ENCODE peak calls at places on chromosome 3, in nine cellular contexts. W, R, G, E, Q, O, I, H and B are unnamed samples.

GRCh38 chr3:55522077-55522476 is 35.0 kb upstream of the WNT5A start:
- DNase-seq in R (no peak), H (no peak), Q (no peak), W (no peak), I (peak; percentile 35), O (no peak), E (no peak), G (no peak), B (peak; percentile 62)

GRCh38 chr3:136750209-136750921 is 1.8 kb downstream of the STAG1 start:
- DNase-seq in E (peak; percentile 55), R (no peak), G (no peak), W (peak; percentile 47), I (no peak), O (no peak), Q (no peak), H (no peak), B (no peak)

GRCh38 chr3:157135671-157136396 is 24.1 kb downstream of the CCNL1 start:
- DNase-seq in E (no peak), Q (no peak), R (no peak), H (peak; percentile 53), W (no peak), I (no peak), O (no peak), G (peak; percentile 86), B (no peak)

GRCh38 chr3:136734382-136735070 is 17.7 kb downstream of the STAG1 start:
- DNase-seq in R (no peak), E (peak; percentile 55), I (peak; percentile 42), G (no peak), Q (no peak), W (no peak), H (no peak), O (no peak), B (peak; percentile 42)

GRCh38 chr3:128198313-128198712 is 45.0 kb downstream of the EEFSEC start:
- DNase-seq in H (no peak), I (no peak), E (no peak), G (no peak), W (no peak), R (no peak), Q (no peak), O (no peak), B (no peak)

GRCh38 chr3:163056874-163057497 is 1560.4 kb downstream of the OTOL1 start:
- DNase-seq in R (no peak), E (no peak), H (peak; percentile 70), G (no peak), I (peak; percentile 68), O (no peak), W (peak; percentile 22), Q (no peak), B (peak; percentile 38)

GRCh38 chr3:196969660-196970546 is 1.3 kb upstream of the PIGZ start:
- DNase-seq in G (no peak), O (peak; percentile 61), H (peak; percentile 86), I (peak; percentile 86), W (peak; percentile 64), R (no peak), E (peak; percentile 57), Q (peak; percentile 93), B (peak; percentile 97)

GRCh38 chr3:100775669-100776068 is 66.4 kb downstream of the TFG start:
- DNase-seq in O (no peak), W (no peak), G (no peak), I (no peak), Q (no peak), H (no peak), E (no peak), R (no peak), B (no peak)

GRCh38 chr3:132289311-132289710 is 27.9 kb upstream of the ACP3 start:
- DNase-seq in W (no peak), E (no peak), O (no peak), Q (no peak), R (no peak), I (no peak), H (no peak), G (no peak), B (no peak)

GRCh38 chr3:194686414-194686815 is 732 bp downstream of the FAM43A start:
- DNase-seq in H (no peak), I (no peak), O (no peak), R (no peak), W (peak; percentile 39), Q (no peak), G (no peak), E (no peak), B (peak; percentile 77)

GRCh38 chr3:128561504-128561903 is 68.5 kb upstream of the GATA2 start:
- DNase-seq in E (no peak), I (no peak), H (no peak), W (no peak), G (no peak), O (no peak), Q (no peak), R (no peak), B (no peak)

GRCh38 chr3:68893600-68894239 is 38.6 kb downstream of the TAFA4 start:
- DNase-seq in R (no peak), O (no peak), E (peak; percentile 63), G (peak; percentile 10), I (peak; percentile 54), Q (no peak), H (peak; percentile 48), W (peak; percentile 52), B (no peak)

GRCh38 chr3:13189639-13190375 is 116.6 kb upstream of the IQSEC1 start:
- DNase-seq in E (no peak), H (peak; percentile 57), R (peak; percentile 31), I (no peak), O (peak; percentile 14), Q (peak; percentile 76), G (peak; percentile 11), W (peak; percentile 66), B (no peak)

GRCh38 chr3:184323696-184324095 is 9.3 kb downstream of the EIF4G1 start:
- DNase-seq in H (no peak), I (no peak), Q (no peak), G (no peak), E (no peak), W (no peak), O (no peak), R (no peak), B (peak; percentile 19)

GRCh38 chr3:10242182-10243065 is 5.8 kb upstream of the TATDN2 start:
- DNase-seq in G (peak; percentile 80), E (no peak), W (peak; percentile 91), H (no peak), Q (no peak), O (peak; percentile 77), I (no peak), R (peak; percentile 32), B (no peak)

GRCh38 chr3:183527980-183528379 is 27.5 kb downstream of the KLHL6 start:
- DNase-seq in E (no peak), R (no peak), Q (no peak), I (no peak), H (no peak), W (no peak), G (no peak), O (no peak), B (no peak)

GRCh38 chr3:116443096-116443793 is 2.0 kb downstream of the LSAMP start:
- DNase-seq in I (peak; percentile 3), G (peak; percentile 46), E (no peak), W (no peak), H (no peak), Q (no peak), O (no peak), R (no peak), B (no peak)
- H3K4me3 ChIP-seq in I (peak overlapping the region; percentile 77), G (peak overlapping the region; percentile 37), E (no peak overlapping the region), W (no peak overlapping the region), H (peak overlapping the region; percentile 79), Q (no peak overlapping the region), O (no peak overlapping the region), R (peak overlapping the region; percentile 60), B (no peak overlapping the region)

DNA sequence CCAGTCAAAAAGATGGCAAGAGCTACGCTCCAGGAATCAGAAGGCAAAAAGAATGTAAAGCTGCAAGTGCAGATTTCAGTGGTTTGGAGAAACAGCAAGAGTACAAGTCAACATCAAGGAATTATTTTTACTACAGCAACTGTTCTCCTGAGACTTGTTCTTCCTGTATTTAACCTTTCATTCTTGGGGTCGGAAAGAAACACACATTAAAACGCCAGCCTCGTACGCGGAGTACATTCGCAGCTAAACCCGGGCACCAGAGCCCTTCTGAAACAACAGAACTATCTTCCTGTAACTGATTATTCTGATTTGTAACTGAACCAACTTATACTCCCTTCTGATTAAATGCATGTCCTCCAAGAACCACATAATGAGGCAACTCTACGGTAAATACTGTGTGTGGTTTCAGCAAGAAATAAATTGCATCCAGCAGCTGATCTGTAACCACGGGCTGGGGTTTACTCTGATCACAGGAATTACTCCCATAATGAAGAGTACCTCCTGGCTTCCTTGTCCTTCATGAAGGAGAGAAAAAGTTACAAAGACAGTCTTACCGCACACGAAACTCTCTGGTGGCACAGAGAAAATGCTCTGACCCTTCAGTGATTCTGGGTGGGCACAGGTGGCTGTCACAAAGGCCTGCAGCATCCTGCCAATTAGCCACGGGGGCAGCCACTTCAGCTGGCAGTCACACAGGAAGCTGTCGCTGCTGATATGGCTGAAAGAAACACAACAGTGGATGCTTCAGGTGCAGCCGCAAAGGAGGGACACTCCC is 107.1 kb downstream of the LRIG1 start:
- DNase-seq in I (no peak), G (peak; percentile 75), O (peak; percentile 60), W (peak; percentile 92), H (no peak), E (peak; percentile 81), R (no peak), Q (peak; percentile 89), B (no peak)
- H3K36me3 ChIP-seq in I (peaks cover 40% of the 10 kb centered on the region), G (peaks cover 12% of the 10 kb centered on the region), O (no peaks in the 10 kb centered on the region), W (peaks cover 56% of the 10 kb centered on the region), H (no peaks in the 10 kb centered on the region), E (peaks cover 9% of the 10 kb centered on the region), R (no peaks in the 10 kb centered on the region), Q (peaks cover 6% of the 10 kb centered on the region), B (peaks cover 43% of the 10 kb centered on the region)

GRCh38 chr3:181720281-181720680 is 8.6 kb downstream of the SOX2 start:
- DNase-seq in I (no peak), R (no peak), E (no peak), H (no peak), W (no peak), G (peak; percentile 64), O (no peak), Q (no peak), B (peak; percentile 73)
- H3K27me3 ChIP-seq in I (no peaks in the 10 kb centered on the region), R (peaks cover 89% of the 10 kb centered on the region), E (peaks cover 11% of the 10 kb centered on the region), H (peaks cover 97% of the 10 kb centered on the region), W (peaks cover 76% of the 10 kb centered on the region), G (peaks cover 72% of the 10 kb centered on the region), O (peaks cover 69% of the 10 kb centered on the region), Q (peaks cover 8% of the 10 kb centered on the region), B (peaks cover 21% of the 10 kb centered on the region)

DNA sequence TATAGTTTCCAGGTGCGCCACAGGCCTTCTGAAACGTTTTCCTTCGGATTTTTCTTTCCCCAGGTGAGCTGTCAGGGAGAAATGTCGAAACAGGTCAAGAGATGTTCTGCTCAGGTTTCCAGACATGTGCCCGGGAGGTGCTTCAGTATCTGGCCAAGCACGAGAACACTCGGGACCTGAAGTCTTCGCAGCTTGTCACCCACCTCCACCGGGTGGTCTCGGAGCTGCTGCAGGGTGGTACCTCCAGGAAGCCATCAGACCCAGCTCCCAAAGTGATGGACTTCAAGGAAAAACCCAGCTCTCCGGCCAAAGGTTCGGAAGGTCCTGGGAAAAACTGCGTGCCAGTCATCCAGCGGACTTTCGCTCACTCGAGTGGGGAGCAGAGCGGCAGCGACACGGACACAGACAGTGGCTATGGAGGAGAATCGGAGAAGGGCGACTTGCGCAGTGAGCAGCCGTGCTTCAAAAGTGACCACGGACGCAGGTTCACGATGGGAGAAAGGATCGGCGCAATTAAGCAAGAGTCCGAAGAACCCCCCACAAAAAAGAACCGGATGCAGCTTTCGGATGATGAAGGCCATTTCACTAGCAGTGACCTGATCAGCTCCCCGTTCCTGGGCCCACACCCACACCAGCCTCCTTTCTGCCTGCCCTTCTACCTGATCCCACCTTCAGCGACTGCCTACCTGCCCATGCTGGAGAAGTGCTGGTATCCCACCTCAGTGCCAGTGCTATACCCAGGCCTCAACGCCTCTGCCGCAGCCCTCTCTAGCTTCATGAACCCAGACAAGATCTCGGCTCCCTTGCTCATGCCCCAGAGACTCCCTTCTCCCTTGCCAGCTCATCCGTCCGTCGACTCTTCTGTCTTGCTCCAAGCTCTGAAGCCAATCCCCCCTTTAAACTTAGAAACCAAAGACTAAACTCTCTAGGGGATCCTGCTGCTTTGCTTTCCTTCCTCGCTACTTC is 3.8 kb downstream of the BHLHE40 start:
- DNase-seq in R (no peak), O (no peak), G (no peak), W (no peak), H (no peak), E (peak; percentile 17), Q (no peak), I (no peak), B (no peak)
- H3K4me3 ChIP-seq in R (peak overlapping the region; percentile 95), O (no peak overlapping the region), G (peak overlapping the region; percentile 96), W (no peak overlapping the region), H (no peak overlapping the region), E (peak overlapping the region; percentile 14), Q (no peak overlapping the region), I (no peak overlapping the region), B (no peak overlapping the region)